ENCODE peak calls at places on chromosome 7, in five cellular contexts. P is right cardiac atrium, A is PC-3, K is psoas muscle, D is upper lobe of left lung. G is an unnamed sample.

GRCh38 chr7:44533301-44534055 is 7.7 kb downstream of the NPC1L1 start:
- ATAC-seq in P (peak; percentile 10), A (no peak), K (no peak), D (no peak), G (no peak)

GRCh38 chr7:141017555-141017954 is 2.8 kb upstream of the MRPS33 start:
- ATAC-seq in P (no peak), A (no peak), K (no peak), D (no peak), G (no peak)

GRCh38 chr7:45921381-45921698 is 268 bp upstream of the IGFBP3 start:
- ATAC-seq in P (peak; percentile 2), A (no peak), K (no peak), D (no peak), G (no peak)

GRCh38 chr7:925601-926000 is 28.9 kb downstream of the ADAP1 start:
- ATAC-seq in P (peak; percentile 20), A (no peak), K (no peak), D (no peak), G (no peak)

GRCh38 chr7:149871576-149871975 is 2.2 kb upstream of the ATP6V0E2 start:
- ATAC-seq in P (no peak), A (no peak), K (no peak), D (no peak), G (no peak)

GRCh38 chr7:123282181-123282580 is 82.4 kb upstream of the SLC13A1 start:
- ATAC-seq in P (no peak), A (no peak), K (no peak), D (no peak), G (no peak)

GRCh38 chr7:7425321-7425720 is 110.4 kb downstream of the COL28A1 start:
- ATAC-seq in P (no peak), A (no peak), K (no peak), D (no peak), G (no peak)

GRCh38 chr7:148699772-148700629 is 1.3 kb downstream of the CUL1 start:
- ATAC-seq in P (no peak), A (peak; percentile 30), K (no peak), D (peak; percentile 20), G (no peak)

GRCh38 chr7:155352076-155352752 is 54.5 kb downstream of the INSIG1 start:
- ATAC-seq in P (no peak), A (no peak), K (no peak), D (no peak), G (no peak)

GRCh38 chr7:42126475-42127231 is 110.4 kb downstream of the GLI3 start:
- ATAC-seq in P (no peak), A (no peak), K (no peak), D (peak; percentile 16), G (no peak)

GRCh38 chr7:142585425-142585824 is 163.8 kb upstream of the PRSS1 start:
- ATAC-seq in P (no peak), A (peak; percentile 18), K (no peak), D (no peak), G (no peak)

GRCh38 chr7:36280840-36281812 is 108.5 kb upstream of the ANLN start:
- ATAC-seq in P (peak; percentile 80), A (peak; percentile 87), K (peak; percentile 80), D (peak; percentile 88), G (peak; percentile 80)

GRCh38 chr7:55491346-55491745 is 81.0 kb downstream of the VOPP1 start:
- ATAC-seq in P (no peak), A (no peak), K (no peak), D (no peak), G (no peak)

GRCh38 chr7:34160261-34160752 is 255.0 kb downstream of the BMPER start:
- ATAC-seq in P (no peak), A (no peak), K (peak; percentile 81), D (no peak), G (no peak)

G was measured in gastroesophageal sphincter.